ENCODE peak calls at places on chromosome 14, in nine cellular contexts. One of them, this sample, is unnamed.

GRCh38 chr14:35197015-35197414 is 74.7 kb downstream of the PRORP start:
- DNase-seq in breast epithelium: no peak
- DNase-seq in transverse colon: no peak
- DNase-seq in endothelial cell of umbilical vein: peak
- DNase-seq in prostate gland: no peak
- DNase-seq in GM12892: no peak
- DNase-seq in HCT116: peak
- DNase-seq in GM12878: no peak
- DNase-seq in stomach: no peak
- DNase-seq in this sample: no peak

GRCh38 chr14:92676031-92676430 is 72.4 kb downstream of the LGMN start:
- DNase-seq in breast epithelium: no peak
- DNase-seq in stomach: no peak
- DNase-seq in GM12892: no peak
- DNase-seq in prostate gland: no peak
- DNase-seq in transverse colon: peak
- DNase-seq in GM12878: no peak
- DNase-seq in HCT116: no peak
- DNase-seq in endothelial cell of umbilical vein: no peak
- DNase-seq in this sample: no peak

GRCh38 chr14:55381040-55381439 is 30.6 kb downstream of the ATG14 start:
- DNase-seq in endothelial cell of umbilical vein: no peak
- DNase-seq in GM12892: no peak
- DNase-seq in breast epithelium: no peak
- DNase-seq in stomach: no peak
- DNase-seq in transverse colon: no peak
- DNase-seq in prostate gland: no peak
- DNase-seq in HCT116: no peak
- DNase-seq in GM12878: no peak
- DNase-seq in this sample: no peak

GRCh38 chr14:85061256-85061655 is 468.7 kb upstream of the FLRT2 start:
- DNase-seq in transverse colon: no peak
- DNase-seq in HCT116: no peak
- DNase-seq in breast epithelium: no peak
- DNase-seq in GM12892: no peak
- DNase-seq in GM12878: no peak
- DNase-seq in endothelial cell of umbilical vein: no peak
- DNase-seq in prostate gland: no peak
- DNase-seq in stomach: no peak
- DNase-seq in this sample: no peak

GRCh38 chr14:24307575-24308341 is at the start of gene CIDEB:
- DNase-seq in endothelial cell of umbilical vein: peak
- DNase-seq in stomach: peak
- DNase-seq in GM12892: peak
- DNase-seq in transverse colon: peak
- DNase-seq in prostate gland: peak
- DNase-seq in HCT116: no peak
- DNase-seq in breast epithelium: no peak
- DNase-seq in GM12878: no peak
- DNase-seq in this sample: no peak

GRCh38 chr14:61615743-61616523 is 79.4 kb upstream of the HIF1A start:
- DNase-seq in transverse colon: no peak
- DNase-seq in GM12878: no peak
- DNase-seq in stomach: peak
- DNase-seq in endothelial cell of umbilical vein: peak
- DNase-seq in prostate gland: no peak
- DNase-seq in HCT116: no peak
- DNase-seq in GM12892: no peak
- DNase-seq in breast epithelium: no peak
- DNase-seq in this sample: no peak

GRCh38 chr14:101927859-101928258 is 36.5 kb upstream of the DYNC1H1 start:
- DNase-seq in GM12878: no peak
- DNase-seq in breast epithelium: peak
- DNase-seq in HCT116: no peak
- DNase-seq in endothelial cell of umbilical vein: no peak
- DNase-seq in stomach: peak
- DNase-seq in GM12892: no peak
- DNase-seq in transverse colon: peak
- DNase-seq in prostate gland: no peak
- DNase-seq in this sample: peak

GRCh38 chr14:100533647-100534485 is 53.4 kb downstream of the BEGAIN start:
- DNase-seq in endothelial cell of umbilical vein: no peak
- DNase-seq in HCT116: no peak
- DNase-seq in transverse colon: peak
- DNase-seq in prostate gland: peak
- DNase-seq in stomach: peak
- DNase-seq in GM12892: peak
- DNase-seq in GM12878: no peak
- DNase-seq in breast epithelium: peak
- DNase-seq in this sample: peak

GRCh38 chr14:91327661-91328312 is 83.3 kb upstream of the GPR68 start:
- DNase-seq in breast epithelium: no peak
- DNase-seq in GM12878: no peak
- DNase-seq in HCT116: no peak
- DNase-seq in transverse colon: no peak
- DNase-seq in GM12892: no peak
- DNase-seq in prostate gland: no peak
- DNase-seq in endothelial cell of umbilical vein: no peak
- DNase-seq in stomach: no peak
- DNase-seq in this sample: no peak

DNA sequence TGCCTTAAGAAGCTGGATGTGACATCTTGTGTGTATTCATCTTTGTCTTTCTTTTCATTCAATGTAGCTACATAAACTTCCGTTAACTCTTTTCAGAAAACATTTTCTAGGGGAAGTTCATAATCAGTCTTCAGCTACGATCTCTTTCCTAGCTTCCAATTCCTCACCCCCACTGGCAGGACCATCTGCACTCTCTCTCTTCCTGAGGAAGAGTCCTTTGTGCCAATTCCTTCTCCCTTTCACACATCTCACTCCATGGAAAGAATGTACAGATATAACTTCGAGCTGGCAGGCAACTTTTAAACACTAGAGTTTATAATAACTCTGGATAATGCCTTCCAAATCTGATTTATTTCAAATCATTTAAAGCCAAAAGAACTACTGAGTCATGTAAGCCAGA is 495.7 kb downstream of the GALC start:
- DNase-seq in breast epithelium: no peak
- DNase-seq in stomach: no peak
- DNase-seq in GM12892: no peak
- DNase-seq in prostate gland: no peak
- DNase-seq in GM12878: no peak
- DNase-seq in HCT116: no peak
- DNase-seq in endothelial cell of umbilical vein: no peak
- DNase-seq in transverse colon: no peak
- DNase-seq in this sample: no peak
- TF ChIP-seq POLR2AphosphoS5 in breast epithelium: no peak
- TF ChIP-seq POLR2AphosphoS5 in stomach: no peak
- TF ChIP-seq POLR2AphosphoS5 in GM12892: no peak
- TF ChIP-seq POLR2AphosphoS5 in prostate gland: no peak
- TF ChIP-seq POLR2AphosphoS5 in GM12878: no peak
- TF ChIP-seq POLR2AphosphoS5 in HCT116: no peak
- TF ChIP-seq POLR2AphosphoS5 in endothelial cell of umbilical vein: no peak
- TF ChIP-seq POLR2AphosphoS5 in transverse colon: no peak
- TF ChIP-seq POLR2AphosphoS5 in this sample: no peak

GRCh38 chr14:74907744-74908143 is 15.3 kb downstream of the RPS6KL1 start:
- DNase-seq in GM12878: no peak
- DNase-seq in transverse colon: no peak
- DNase-seq in endothelial cell of umbilical vein: no peak
- DNase-seq in HCT116: no peak
- DNase-seq in prostate gland: no peak
- DNase-seq in stomach: no peak
- DNase-seq in GM12892: no peak
- DNase-seq in breast epithelium: no peak
- DNase-seq in this sample: no peak

GRCh38 chr14:74908861-74909341 is 14.2 kb downstream of the RPS6KL1 start:
- DNase-seq in stomach: no peak
- DNase-seq in GM12892: no peak
- DNase-seq in prostate gland: no peak
- DNase-seq in GM12878: no peak
- DNase-seq in transverse colon: no peak
- DNase-seq in breast epithelium: no peak
- DNase-seq in HCT116: no peak
- DNase-seq in endothelial cell of umbilical vein: no peak
- DNase-seq in this sample: no peak

GRCh38 chr14:74905595-74906142 is 17.4 kb downstream of the RPS6KL1 start:
- DNase-seq in GM12892: peak
- DNase-seq in endothelial cell of umbilical vein: peak
- DNase-seq in prostate gland: peak
- DNase-seq in breast epithelium: no peak
- DNase-seq in transverse colon: peak
- DNase-seq in GM12878: no peak
- DNase-seq in HCT116: peak
- DNase-seq in stomach: peak
- DNase-seq in this sample: no peak

GRCh38 chr14:74904623-74905503 is 18.2 kb downstream of the RPS6KL1 start:
- DNase-seq in stomach: no peak
- DNase-seq in prostate gland: no peak
- DNase-seq in GM12878: no peak
- DNase-seq in breast epithelium: no peak
- DNase-seq in HCT116: no peak
- DNase-seq in endothelial cell of umbilical vein: no peak
- DNase-seq in transverse colon: no peak
- DNase-seq in GM12892: no peak
- DNase-seq in this sample: no peak

DNA sequence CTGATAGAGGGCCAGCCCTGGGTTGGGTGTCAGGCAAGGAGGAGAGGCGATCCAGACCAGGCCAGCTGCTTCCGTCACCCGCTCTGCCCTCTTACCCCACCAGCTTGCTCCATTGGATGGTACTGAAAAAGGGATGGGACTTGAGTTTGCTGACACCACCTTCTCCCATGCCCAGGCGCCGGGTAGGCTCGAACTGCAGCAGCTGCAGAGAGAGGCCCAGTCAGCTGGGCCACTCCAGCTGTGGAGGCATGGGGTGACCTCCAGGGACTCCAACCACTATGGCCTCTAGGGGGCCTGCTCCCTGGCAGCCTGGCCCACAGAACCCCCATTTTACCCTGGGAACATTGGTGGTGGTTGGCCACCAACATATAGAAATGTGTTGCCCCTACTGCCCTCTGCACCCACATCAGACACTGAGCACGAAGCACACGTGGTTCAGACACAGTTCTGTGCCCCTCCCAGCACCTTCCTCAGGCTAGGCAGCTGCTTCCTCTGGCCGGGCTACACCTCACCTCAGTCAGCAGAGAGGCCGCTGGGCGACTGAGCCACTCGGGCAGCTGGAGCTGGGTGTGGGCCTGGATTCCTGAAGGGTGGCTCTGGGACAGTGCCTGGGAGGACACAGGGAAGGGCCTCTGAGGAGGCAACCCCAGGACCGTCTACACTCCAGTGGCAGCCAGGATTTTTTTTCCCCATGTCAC is 16.0 kb downstream of the RPS6KL1 start:
- DNase-seq in endothelial cell of umbilical vein: no peak
- DNase-seq in breast epithelium: no peak
- DNase-seq in HCT116: no peak
- DNase-seq in GM12878: no peak
- DNase-seq in prostate gland: no peak
- DNase-seq in GM12892: no peak
- DNase-seq in stomach: no peak
- DNase-seq in transverse colon: peak
- DNase-seq in this sample: no peak
- TF ChIP-seq POLR2AphosphoS5 in endothelial cell of umbilical vein: no peak
- TF ChIP-seq POLR2AphosphoS5 in breast epithelium: no peak
- TF ChIP-seq POLR2AphosphoS5 in HCT116: no peak
- TF ChIP-seq POLR2AphosphoS5 in GM12878: no peak
- TF ChIP-seq POLR2AphosphoS5 in prostate gland: no peak
- TF ChIP-seq POLR2AphosphoS5 in GM12892: no peak
- TF ChIP-seq POLR2AphosphoS5 in stomach: no peak
- TF ChIP-seq POLR2AphosphoS5 in transverse colon: no peak
- TF ChIP-seq POLR2AphosphoS5 in this sample: no peak

GRCh38 chr14:34043627-34044372 is 92.9 kb upstream of the EGLN3 start:
- DNase-seq in GM12878: peak
- DNase-seq in HCT116: peak
- DNase-seq in prostate gland: no peak
- DNase-seq in breast epithelium: no peak
- DNase-seq in GM12892: peak
- DNase-seq in stomach: no peak
- DNase-seq in transverse colon: no peak
- DNase-seq in endothelial cell of umbilical vein: peak
- DNase-seq in this sample: no peak
- TF ChIP-seq POLR2AphosphoS5 in GM12878: no peak
- TF ChIP-seq POLR2AphosphoS5 in HCT116: peak
- TF ChIP-seq POLR2AphosphoS5 in prostate gland: no peak
- TF ChIP-seq POLR2AphosphoS5 in breast epithelium: no peak
- TF ChIP-seq POLR2AphosphoS5 in GM12892: peak
- TF ChIP-seq POLR2AphosphoS5 in stomach: no peak
- TF ChIP-seq POLR2AphosphoS5 in transverse colon: no peak
- TF ChIP-seq POLR2AphosphoS5 in endothelial cell of umbilical vein: peak
- TF ChIP-seq POLR2AphosphoS5 in this sample: no peak

GRCh38 chr14:105062048-105062433 is 3.2 kb downstream of the GPR132 start:
- DNase-seq in transverse colon: no peak
- DNase-seq in endothelial cell of umbilical vein: no peak
- DNase-seq in GM12878: no peak
- DNase-seq in prostate gland: no peak
- DNase-seq in GM12892: no peak
- DNase-seq in HCT116: no peak
- DNase-seq in stomach: no peak
- DNase-seq in breast epithelium: no peak
- DNase-seq in this sample: no peak

GRCh38 chr14:105060751-105061427 is 4.3 kb downstream of the GPR132 start:
- DNase-seq in stomach: peak
- DNase-seq in GM12892: no peak
- DNase-seq in breast epithelium: no peak
- DNase-seq in HCT116: no peak
- DNase-seq in endothelial cell of umbilical vein: no peak
- DNase-seq in prostate gland: no peak
- DNase-seq in transverse colon: peak
- DNase-seq in GM12878: no peak
- DNase-seq in this sample: no peak

GRCh38 chr14:105063041-105063440 is 2.2 kb downstream of the GPR132 start:
- DNase-seq in GM12892: no peak
- DNase-seq in breast epithelium: no peak
- DNase-seq in transverse colon: no peak
- DNase-seq in stomach: no peak
- DNase-seq in HCT116: no peak
- DNase-seq in endothelial cell of umbilical vein: no peak
- DNase-seq in GM12878: no peak
- DNase-seq in prostate gland: no peak
- DNase-seq in this sample: no peak

GRCh38 chr14:105059917-105060565 is 5.2 kb downstream of the GPR132 start:
- DNase-seq in endothelial cell of umbilical vein: no peak
- DNase-seq in breast epithelium: no peak
- DNase-seq in transverse colon: no peak
- DNase-seq in prostate gland: no peak
- DNase-seq in HCT116: no peak
- DNase-seq in GM12878: no peak
- DNase-seq in stomach: no peak
- DNase-seq in GM12892: no peak
- DNase-seq in this sample: no peak

DNA sequence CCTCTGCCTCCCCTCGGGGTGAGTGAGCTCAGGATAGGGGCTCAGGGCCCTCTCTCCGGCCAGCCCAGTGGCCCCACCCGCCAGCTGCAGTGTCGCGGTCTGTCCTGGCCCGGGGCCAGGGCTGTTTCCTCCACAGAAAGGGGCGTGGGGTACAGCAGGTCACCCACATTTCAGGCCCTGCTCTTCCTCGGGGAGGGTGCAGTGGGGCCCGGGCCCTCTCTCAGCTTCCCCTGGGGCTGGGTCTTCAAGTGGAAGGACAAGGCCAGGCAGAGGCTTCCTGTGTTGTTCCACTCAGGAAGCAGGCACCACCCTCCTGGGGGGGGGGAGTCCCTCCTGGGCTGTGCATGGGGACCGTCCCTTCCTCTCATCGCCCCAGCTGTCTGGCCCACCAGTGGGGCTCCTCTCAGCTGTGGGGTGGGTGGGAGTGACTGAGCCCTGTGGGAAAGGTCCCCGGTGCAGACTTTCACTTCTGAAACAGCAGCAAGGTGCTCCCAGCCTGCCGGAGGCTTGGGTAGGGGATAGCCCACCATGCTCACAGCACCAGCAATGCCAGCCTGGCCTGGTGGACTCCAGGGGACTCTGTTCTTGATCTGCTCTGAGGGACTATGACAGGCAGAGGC is 3.7 kb downstream of the GPR132 start:
- DNase-seq in HCT116: no peak
- DNase-seq in prostate gland: no peak
- DNase-seq in stomach: peak
- DNase-seq in breast epithelium: no peak
- DNase-seq in endothelial cell of umbilical vein: no peak
- DNase-seq in GM12892: no peak
- DNase-seq in GM12878: no peak
- DNase-seq in transverse colon: peak
- DNase-seq in this sample: no peak
- TF ChIP-seq POLR2AphosphoS5 in HCT116: no peak
- TF ChIP-seq POLR2AphosphoS5 in prostate gland: no peak
- TF ChIP-seq POLR2AphosphoS5 in stomach: no peak
- TF ChIP-seq POLR2AphosphoS5 in breast epithelium: no peak
- TF ChIP-seq POLR2AphosphoS5 in endothelial cell of umbilical vein: no peak
- TF ChIP-seq POLR2AphosphoS5 in GM12892: peak
- TF ChIP-seq POLR2AphosphoS5 in GM12878: peak
- TF ChIP-seq POLR2AphosphoS5 in transverse colon: no peak
- TF ChIP-seq POLR2AphosphoS5 in this sample: no peak

This sample was measured in esophagus muscularis mucosa.